ENCODE peak calls at places on chromosomes 4 and X, in nine cellular contexts. I is SK-N-SH, F is GM12892, N is esophagus muscularis mucosa, R is K562, Y is HCT116, O is GM12891, W is sigmoid colon, X is stomach. U is an unnamed sample.

GRCh38 chr4:94403735-94404134 is 48.0 kb upstream of the PDLIM5 start:
- DNase-seq in I (no peak), F (no peak), N (no peak), R (no peak), Y (no peak), O (no peak), W (no peak), X (no peak), U (no peak)

GRCh38 chr4:55838356-55838755 is 15.1 kb upstream of the EXOC1 start:
- DNase-seq in I (no peak), F (no peak), N (no peak), R (no peak), Y (no peak), O (no peak), W (no peak), X (no peak), U (no peak)

GRCh38 chr4:115664285-115664684 is 550.9 kb upstream of the NDST4 start:
- DNase-seq in I (peak), F (no peak), N (no peak), R (no peak), Y (no peak), O (no peak), W (no peak), X (no peak), U (no peak)

GRCh38 chrX:12563121-12563520 is 228.1 kb upstream of the PRPS2 start:
- DNase-seq in I (no peak), F (no peak), N (no peak), R (no peak), Y (no peak), O (no peak), W (no peak), X (no peak), U (no peak)

GRCh38 chr4:74932832-74933561 is at the start of gene PARM1:
- DNase-seq in I (peak), F (peak), N (peak), R (peak), Y (peak), O (peak), W (peak), X (peak), U (peak)

GRCh38 chr4:28001698-28002097 is 1141.1 kb downstream of the STIM2 start:
- DNase-seq in I (no peak), F (no peak), N (no peak), R (no peak), Y (no peak), O (no peak), W (no peak), X (no peak), U (no peak)

GRCh38 chr4:149801416-149801815 is 14.2 kb downstream of the IQCM start:
- DNase-seq in I (no peak), F (no peak), N (no peak), R (no peak), Y (no peak), O (no peak), W (no peak), X (no peak), U (no peak)

GRCh38 chr4:42568610-42569207 is 88.2 kb downstream of the ATP8A1 start:
- DNase-seq in I (peak), F (peak), N (no peak), R (peak), Y (peak), O (peak), W (peak), X (peak), U (peak)

GRCh38 chr4:7108660-7109059 is 40.8 kb upstream of the GRPEL1 start:
- DNase-seq in I (peak), F (no peak), N (no peak), R (no peak), Y (no peak), O (no peak), W (no peak), X (no peak), U (no peak)

GRCh38 chr4:52959545-52959944 is 97.4 kb downstream of the RASL11B start:
- DNase-seq in I (no peak), F (no peak), N (no peak), R (no peak), Y (no peak), O (no peak), W (no peak), X (no peak), U (no peak)

GRCh38 chr4:185602397-185602796 is 67.1 kb upstream of the PDLIM3 start:
- DNase-seq in I (no peak), F (no peak), N (no peak), R (no peak), Y (no peak), O (no peak), W (no peak), X (no peak), U (no peak)

GRCh38 chr4:87982446-87982845 is 6.9 kb downstream of the SPP1 start:
- DNase-seq in I (no peak), F (no peak), N (no peak), R (no peak), Y (no peak), O (no peak), W (no peak), X (no peak), U (no peak)

GRCh38 chr4:2432991-2433530 is 14.3 kb downstream of the CFAP99 start:
- DNase-seq in I (no peak), F (no peak), N (no peak), R (peak), Y (no peak), O (no peak), W (no peak), X (no peak), U (no peak)

GRCh38 chr4:149574973-149575372 is 240.7 kb downstream of the IQCM start:
- DNase-seq in I (no peak), F (no peak), N (no peak), R (no peak), Y (no peak), O (no peak), W (no peak), X (no peak), U (no peak)

GRCh38 chrX:25344191-25344936 is 328.6 kb upstream of the ARX start:
- DNase-seq in I (no peak), F (no peak), N (no peak), R (no peak), Y (no peak), O (no peak), W (no peak), X (no peak), U (no peak)

GRCh38 chr4:44674471-44674870 is 3.7 kb upstream of the GUF1 start:
- DNase-seq in I (no peak), F (no peak), N (no peak), R (no peak), Y (no peak), O (no peak), W (no peak), X (no peak), U (no peak)

GRCh38 chr4:150004481-150004880 is 73.8 kb upstream of the DCLK2 start:
- DNase-seq in I (no peak), F (no peak), N (no peak), R (no peak), Y (no peak), O (no peak), W (no peak), X (no peak), U (no peak)

GRCh38 chr4:62087706-62088105 is 887.6 kb downstream of the ADGRL3 start:
- DNase-seq in I (no peak), F (no peak), N (no peak), R (no peak), Y (no peak), O (no peak), W (no peak), X (no peak), U (no peak)

DNA sequence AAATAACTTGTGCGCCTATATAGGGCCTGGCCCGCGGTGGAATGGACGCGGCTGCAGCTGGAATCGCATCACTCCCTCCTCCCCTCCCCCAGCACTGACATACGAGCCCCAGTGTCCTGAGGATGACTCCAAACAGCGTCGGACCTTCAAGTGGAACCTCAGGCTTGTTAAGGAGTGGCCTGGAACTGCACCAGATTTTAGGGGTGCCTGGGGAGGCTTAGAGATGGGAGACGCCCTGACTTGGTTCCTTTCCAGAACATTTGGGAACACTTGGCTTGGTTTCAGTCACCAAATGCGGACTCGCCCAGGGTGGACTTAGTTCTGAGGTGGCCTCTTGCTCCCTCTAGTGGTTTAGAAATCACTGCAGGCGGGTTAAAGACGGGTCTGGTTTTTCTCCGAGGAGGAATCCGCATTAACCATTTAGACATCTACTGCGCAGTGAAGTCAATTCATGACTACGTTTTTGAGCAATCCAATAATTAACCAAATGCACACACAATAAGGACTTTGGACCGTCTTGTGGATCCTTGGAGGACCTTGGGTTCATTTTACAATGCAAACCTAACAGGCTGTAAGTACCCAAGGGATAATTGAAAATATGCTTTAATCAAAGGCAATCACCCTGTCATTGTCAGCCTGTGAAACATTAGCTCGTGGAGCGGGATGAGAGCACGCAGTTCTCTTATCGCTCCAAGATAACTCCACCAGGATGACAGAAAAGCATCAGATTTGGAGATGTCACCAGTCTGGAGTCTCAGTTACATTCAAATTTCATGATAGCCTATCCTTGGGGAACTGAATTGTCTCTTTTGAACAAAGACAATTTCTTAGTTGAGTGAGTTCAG is 11.2 kb upstream of the PDGFRA start:
- DNase-seq in I (peak), F (no peak), N (peak), R (peak), Y (peak), O (peak), W (peak), X (peak), U (peak)
- TF ChIP-seq POLR2AphosphoS5 in I (peak), F (no peak), N (peak), R (no peak), Y (no peak), O (no peak), W (peak), X (peak), U (peak)

DNA sequence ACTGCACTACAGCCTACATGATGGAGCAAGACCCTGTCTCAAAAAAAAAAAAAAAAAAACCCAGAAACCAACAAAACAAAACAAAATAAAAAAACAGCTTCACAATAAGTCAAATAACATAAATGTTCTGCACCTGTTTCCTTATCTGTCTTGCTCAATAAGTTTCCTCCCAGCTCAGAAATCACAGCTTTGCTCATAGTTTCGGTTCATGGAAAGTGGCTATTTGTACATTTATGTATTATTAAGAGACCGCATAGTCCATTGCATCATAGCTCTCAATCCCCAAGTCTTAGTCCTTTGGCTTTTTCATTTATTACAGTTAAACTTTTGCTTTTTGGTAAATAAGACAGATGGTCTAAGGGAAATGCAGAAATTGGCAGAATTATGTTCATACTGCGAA is 24.4 kb upstream of the CFAP299 start:
- DNase-seq in I (no peak), F (no peak), N (no peak), R (no peak), Y (no peak), O (no peak), W (no peak), X (no peak), U (no peak)
- TF ChIP-seq POLR2AphosphoS5 in I (no peak), F (no peak), N (no peak), R (no peak), Y (no peak), O (no peak), W (no peak), X (no peak), U (no peak)

DNA sequence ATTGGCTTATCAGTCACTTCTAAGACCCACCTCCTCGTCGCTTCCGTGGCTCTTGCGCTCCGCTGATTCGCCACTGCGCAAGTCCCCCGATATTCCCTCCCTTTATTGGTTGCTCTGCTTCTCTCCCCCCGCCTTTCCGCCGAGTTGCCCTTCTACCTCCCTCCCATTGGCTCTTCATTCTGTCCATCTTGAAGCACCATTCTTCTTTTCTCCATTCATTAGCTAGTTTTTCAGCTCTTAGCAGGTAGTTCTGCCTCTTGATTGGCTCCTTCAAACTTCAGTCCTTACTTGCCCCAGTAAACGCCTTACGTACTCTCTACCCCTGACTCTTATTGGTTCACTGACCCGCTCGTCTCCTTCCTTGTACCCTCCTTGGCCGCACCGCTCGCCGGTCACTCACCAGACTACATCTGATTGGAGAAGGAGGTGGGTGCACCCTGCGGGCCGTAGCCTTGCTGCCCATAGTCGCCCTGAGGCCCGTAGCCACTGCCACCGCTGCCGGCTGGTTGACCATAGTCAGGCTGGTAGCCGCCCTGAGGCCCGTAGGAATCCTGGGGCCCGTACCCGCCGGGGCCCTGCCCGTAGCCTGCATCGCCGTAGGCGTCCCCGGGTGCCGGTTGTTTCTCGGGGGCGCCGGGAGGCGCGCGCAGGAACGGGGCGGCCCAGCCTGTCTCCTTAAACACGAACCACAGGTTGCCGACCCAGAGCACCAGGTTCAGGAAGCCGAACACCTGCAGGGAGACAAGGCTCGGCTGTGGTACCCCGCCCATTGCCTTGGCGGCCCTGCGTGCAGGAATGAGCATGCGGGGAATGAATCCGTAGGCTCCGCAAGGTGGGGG is 5.1 kb upstream of the PRICKLE3 start:
- DNase-seq in I (peak), F (peak), N (peak), R (peak), Y (peak), O (peak), W (peak), X (peak), U (peak)
- TF ChIP-seq POLR2AphosphoS5 in I (peak), F (peak), N (peak), R (peak), Y (peak), O (peak), W (peak), X (peak), U (peak)

GRCh38 chrX:39636481-39636880 is 461.3 kb downstream of the BCOR start:
- DNase-seq in I (no peak), F (no peak), N (no peak), R (no peak), Y (no peak), O (no peak), W (no peak), X (no peak), U (no peak)

GRCh38 chrX:39629001-39629400 is 468.8 kb downstream of the BCOR start:
- DNase-seq in I (no peak), F (no peak), N (no peak), R (no peak), Y (no peak), O (no peak), W (no peak), X (no peak), U (no peak)

GRCh38 chrX:39631275-39631674 is 466.5 kb downstream of the BCOR start:
- DNase-seq in I (no peak), F (no peak), N (no peak), R (no peak), Y (no peak), O (no peak), W (no peak), X (no peak), U (no peak)

GRCh38 chrX:39630344-39630743 is 467.4 kb downstream of the BCOR start:
- DNase-seq in I (no peak), F (no peak), N (no peak), R (no peak), Y (no peak), O (no peak), W (no peak), X (no peak), U (no peak)

GRCh38 chrX:39633293-39633692 is 464.5 kb downstream of the BCOR start:
- DNase-seq in I (peak), F (no peak), N (no peak), R (no peak), Y (no peak), O (no peak), W (no peak), X (no peak), U (no peak)
- TF ChIP-seq POLR2AphosphoS5 in I (no peak), F (no peak), N (no peak), R (no peak), Y (no peak), O (no peak), W (no peak), X (no peak), U (no peak)

GRCh38 chr4:38495481-38495880 is 168.5 kb upstream of the KLF3 start:
- DNase-seq in I (no peak), F (no peak), N (no peak), R (no peak), Y (no peak), O (no peak), W (no peak), X (no peak), U (no peak)
- TF ChIP-seq POLR2AphosphoS5 in I (no peak), F (no peak), N (no peak), R (no peak), Y (no peak), O (no peak), W (no peak), X (no peak), U (no peak)

DNA sequence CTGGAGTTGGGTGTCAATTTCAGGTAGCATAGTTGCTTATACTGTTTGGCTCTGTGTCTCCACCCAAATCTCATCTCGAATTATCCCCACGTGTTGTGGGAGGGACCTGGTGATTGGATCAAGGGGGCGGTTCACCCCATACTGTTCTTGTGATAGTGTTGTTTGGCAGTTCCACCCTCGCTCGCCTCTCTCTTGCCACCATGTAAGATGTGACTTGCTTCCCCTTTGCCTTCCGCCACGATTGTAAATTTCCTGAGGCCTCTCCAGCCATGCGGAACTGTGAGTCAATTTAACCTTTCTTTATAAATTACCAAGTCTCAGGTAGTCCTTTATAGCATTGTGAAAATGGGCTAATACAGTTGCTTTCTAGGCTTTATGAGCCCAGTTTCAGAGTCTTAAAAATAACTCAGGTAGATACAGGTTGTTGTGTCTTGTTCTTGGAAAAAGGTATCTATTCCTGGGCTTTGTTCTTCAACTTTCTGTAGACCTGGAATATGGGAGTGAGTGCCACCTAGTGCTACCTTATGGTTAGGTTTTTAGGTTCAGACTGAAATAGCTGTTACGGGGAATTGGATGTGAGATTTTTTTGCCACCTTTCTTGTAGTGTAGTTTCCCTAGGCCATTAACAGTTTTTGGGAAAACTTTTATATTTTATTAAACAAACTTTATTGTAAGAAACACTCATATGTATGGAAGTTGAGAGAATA is 15.6 kb downstream of the PGK1 start:
- DNase-seq in I (no peak), F (no peak), N (no peak), R (no peak), Y (no peak), O (no peak), W (no peak), X (no peak), U (no peak)
- TF ChIP-seq POLR2AphosphoS5 in I (no peak), F (no peak), N (no peak), R (no peak), Y (no peak), O (no peak), W (no peak), X (no peak), U (no peak)